ENCODE peak calls at places on chromosomes 3 and 15, in eight cellular contexts. T is endothelial cell; J is caudate nucleus; Z is stimulated activated CD4-positive, alpha-beta T cell treated with anti-CD3 and anti-CD28 coated beads, Interleukin-1b, Interleukin-23, amount 100 ng/mL, for 24 hours; R is stimulated activated CD8-positive, alpha-beta memory T cell treated with anti-CD3 and anti-CD28 coated beads, Interleukin-12 subunit alpha, Interleukin-12 subunit beta, amount 100 ng/mL, for 1 hour; L is effector memory CD8-positive, alpha-beta T cell; D is RWPE2; V is H4. P is an unnamed sample.
A peak's percentile ranks its signal among the peaks of the same experiment; 100 is the strongest.

GRCh38 chr15:79089331-79089889 is 1.2 kb downstream of the RASGRF1 start:
- DNase-seq in T (peak; percentile 38), J (no peak), Z (no peak), R (no peak), L (no peak), D (peak; percentile 69), V (no peak), P (no peak)

GRCh38 chr3:152448091-152448490 is 179.4 kb downstream of the MBNL1 start:
- DNase-seq in T (no peak), J (no peak), Z (no peak), R (no peak), L (no peak), D (no peak), V (no peak), P (no peak)

GRCh38 chr15:38554354-38554753 is 10.3 kb downstream of the RASGRP1 start:
- DNase-seq in T (no peak), J (no peak), Z (no peak), R (no peak), L (no peak), D (no peak), V (no peak), P (no peak)

GRCh38 chr15:42118650-42119531 is 24.5 kb upstream of the PLA2G4D start:
- DNase-seq in T (no peak), J (no peak), Z (no peak), R (no peak), L (no peak), D (no peak), V (no peak), P (no peak)

GRCh38 chr3:159732172-159733111 is 256.2 kb upstream of the IL12A start:
- DNase-seq in T (peak; percentile 19), J (no peak), Z (no peak), R (no peak), L (no peak), D (peak; percentile 70), V (peak; percentile 61), P (no peak)

GRCh38 chr3:61574854-61575253 is 13.5 kb downstream of the PTPRG start:
- DNase-seq in T (no peak), J (no peak), Z (no peak), R (no peak), L (no peak), D (no peak), V (peak; percentile 97), P (no peak)

GRCh38 chr15:42165081-42165480 is 8.6 kb upstream of the PLA2G4F start:
- DNase-seq in T (no peak), J (no peak), Z (no peak), R (no peak), L (no peak), D (no peak), V (no peak), P (no peak)

GRCh38 chr3:122942937-122943827 is 84.4 kb downstream of the SEMA5B start:
- DNase-seq in T (peak; percentile 95), J (peak; percentile 24), Z (peak; percentile 15), R (no peak), L (no peak), D (no peak), V (peak; percentile 70), P (peak; percentile 83)

GRCh38 chr3:152113413-152113812 is 155.3 kb upstream of the MBNL1 start:
- DNase-seq in T (no peak), J (no peak), Z (no peak), R (no peak), L (no peak), D (no peak), V (no peak), P (no peak)

GRCh38 chr3:37377670-37378069 is 203.3 kb upstream of the LRRFIP2 start:
- DNase-seq in T (no peak), J (no peak), Z (no peak), R (no peak), L (no peak), D (no peak), V (no peak), P (no peak)

GRCh38 chr3:100401674-100402036 is 316 bp downstream of the LNP1 start:
- DNase-seq in T (peak; percentile 28), J (peak; percentile 15), Z (peak; percentile 28), R (peak; percentile 21), L (peak; percentile 52), D (no peak), V (peak; percentile 27), P (peak; percentile 83)

GRCh38 chr3:29609007-29609805 is 328.3 kb downstream of the RBMS3 start:
- DNase-seq in T (no peak), J (no peak), Z (no peak), R (no peak), L (no peak), D (no peak), V (no peak), P (no peak)

GRCh38 chr3:58577269-58577821 is at the start of gene FAM107A:
- DNase-seq in T (peak; percentile 31), J (no peak), Z (no peak), R (no peak), L (no peak), D (no peak), V (no peak), P (peak; percentile 82)

GRCh38 chr15:48722764-48723661 is 77.5 kb upstream of the FBN1 start:
- DNase-seq in T (no peak), J (no peak), Z (no peak), R (no peak), L (no peak), D (peak; percentile 83), V (peak; percentile 42), P (no peak)

GRCh38 chr3:17151598-17152373 is 267.0 kb downstream of the PLCL2 start:
- DNase-seq in T (no peak), J (no peak), Z (peak; percentile 70), R (peak; percentile 52), L (peak; percentile 79), D (no peak), V (no peak), P (no peak)

GRCh38 chr3:170356596-170357175 is 829 bp upstream of the SKIL start:
- DNase-seq in T (peak; percentile 89), J (peak; percentile 68), Z (peak; percentile 13), R (peak; percentile 19), L (no peak), D (no peak), V (peak; percentile 74), P (peak; percentile 96)

GRCh38 chr3:148861277-148861869 is 3.7 kb upstream of the CPA3 start:
- DNase-seq in T (no peak), J (no peak), Z (no peak), R (no peak), L (no peak), D (no peak), V (peak; percentile 53), P (no peak)

GRCh38 chr3:161576733-161577510 is 80.3 kb downstream of the OTOL1 start:
- DNase-seq in T (no peak), J (no peak), Z (no peak), R (no peak), L (no peak), D (no peak), V (no peak), P (no peak)

GRCh38 chr15:89982315-89983055 is 18.6 kb upstream of the ZNF710 start:
- DNase-seq in T (no peak), J (no peak), Z (no peak), R (no peak), L (no peak), D (no peak), V (no peak), P (no peak)

GRCh38 chr15:76127880-76128279 is 68.1 kb downstream of the TMEM266 start:
- DNase-seq in T (no peak), J (no peak), Z (no peak), R (no peak), L (no peak), D (no peak), V (no peak), P (no peak)